ENCODE peak calls at places on chromosomes 5 and 9, in four cellular contexts. B, D, Y and I are unnamed samples.

GRCh38 chr5:31944683-31945445 is 229.3 kb downstream of the GOLPH3 start:
- DNase-seq in B (no peak), Y (no peak), D (no peak), I (no peak)

GRCh38 chr9:89978185-89978584 is 373.4 kb downstream of the GADD45G start:
- DNase-seq in B (peak; percentile 4), Y (peak; percentile 1), D (no peak), I (no peak)

GRCh38 chr5:133569347-133569746 is 43.0 kb downstream of the FSTL4 start:
- DNase-seq in B (no peak), D (no peak), Y (no peak), I (no peak)

GRCh38 chr9:71483457-71483856 is 284.9 kb downstream of the CEMIP2 start:
- DNase-seq in D (no peak), B (no peak), Y (no peak), I (no peak)

GRCh38 chr5:73278693-73279092 is 105.7 kb downstream of the TMEM174 start:
- DNase-seq in Y (no peak), D (peak; percentile 10), B (no peak), I (no peak)

GRCh38 chr5:150523472-150524350 is 15.8 kb downstream of the NDST1 start:
- DNase-seq in B (peak; percentile 50), D (peak; percentile 73), Y (peak; percentile 64), I (peak; percentile 36)

GRCh38 chr5:64339776-64340175 is 166.0 kb upstream of the RGS7BP start:
- DNase-seq in B (no peak), Y (no peak), D (no peak), I (no peak)

GRCh38 chr5:10577371-10578291 is 13.8 kb downstream of the ANKRD33B start:
- DNase-seq in B (no peak), D (no peak), Y (peak; percentile 80), I (no peak)

GRCh38 chr5:124920909-124921666 is 174.6 kb upstream of the ZNF608 start:
- DNase-seq in D (no peak), Y (no peak), B (no peak), I (no peak)

GRCh38 chr5:164319161-164319560 is 813.7 kb downstream of the MAT2B start:
- DNase-seq in B (no peak), Y (no peak), D (no peak), I (no peak)

GRCh38 chr5:173594061-173594460 is 22.4 kb downstream of the BOD1 start:
- DNase-seq in D (no peak), Y (no peak), B (no peak), I (no peak)

GRCh38 chr5:173590436-173591299 is 25.8 kb downstream of the BOD1 start:
- DNase-seq in B (no peak), Y (no peak), D (no peak), I (no peak)

GRCh38 chr5:173592050-173592669 is 24.3 kb downstream of the BOD1 start:
- DNase-seq in Y (peak; percentile 69), B (peak; percentile 51), D (no peak), I (peak; percentile 28)

GRCh38 chr5:173595826-173596225 is 20.6 kb downstream of the BOD1 start:
- DNase-seq in Y (no peak), D (no peak), B (no peak), I (no peak)

DNA sequence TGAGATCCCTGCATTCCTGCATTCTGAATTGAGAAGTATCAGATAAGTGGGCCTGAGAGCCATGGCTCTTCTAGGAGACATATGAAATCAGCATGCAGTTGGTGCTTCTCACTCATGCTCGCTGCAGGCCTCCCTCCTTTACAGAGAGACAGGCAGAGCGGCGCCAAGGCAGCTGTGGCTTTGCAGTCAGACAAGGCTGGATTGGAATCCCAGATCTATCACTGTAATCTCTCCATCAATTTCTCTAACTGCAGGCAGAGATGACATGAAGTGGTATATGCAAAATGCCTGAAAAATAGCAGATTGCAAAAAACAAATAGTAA is 25.2 kb downstream of the BOD1 start:
- DNase-seq in Y (no peak), B (no peak), D (no peak), I (no peak)
- H3K9me3 ChIP-seq in Y (peaks cover 10% of the 10 kb centered on the region), B (peaks cover 21% of the 10 kb centered on the region), D (peaks cover 43% of the 10 kb centered on the region), I (peaks cover 30% of the 10 kb centered on the region)

DNA sequence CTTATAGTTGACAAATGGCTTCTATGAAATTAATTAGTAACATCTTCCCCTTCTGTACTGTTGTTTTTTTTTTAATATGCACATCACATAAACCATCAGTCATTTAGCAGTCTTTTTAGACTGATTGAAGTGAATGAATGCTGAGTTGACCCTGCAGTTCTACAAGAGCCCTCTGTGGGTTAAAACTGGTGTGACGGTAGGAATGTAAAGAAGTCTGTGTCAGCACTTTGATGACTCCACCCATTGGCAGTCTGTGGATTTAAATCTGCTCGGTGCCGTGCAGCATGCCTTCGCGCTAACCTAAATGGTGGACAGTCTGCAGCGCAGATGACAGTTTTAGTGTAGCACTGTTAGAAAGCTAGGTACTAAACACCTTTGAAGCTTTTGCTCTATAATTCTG is 3.1 kb downstream of the GTF3C4 start:
- DNase-seq in Y (peak; percentile 13), D (peak; percentile 64), B (no peak), I (no peak)
- H3K4me3 ChIP-seq in Y (no peak overlapping the region), D (no peak overlapping the region), B (no peak overlapping the region), I (no peak overlapping the region)

GRCh38 chr5:172941067-172941516 is 18.1 kb upstream of the RPL26L1 start:
- DNase-seq in Y (peak; percentile 18), D (no peak), B (no peak), I (no peak)
- TF ChIP-seq ZNF274 in Y (no peak), D (no peak), B (no peak), I (no peak)

GRCh38 chr5:4100739-4101138 is 505.1 kb downstream of the IRX1 start:
- DNase-seq in D (no peak), Y (no peak), B (no peak), I (no peak)

GRCh38 chr5:4098226-4098625 is 502.6 kb downstream of the IRX1 start:
- DNase-seq in D (no peak), Y (no peak), B (no peak), I (no peak)

GRCh38 chr5:4101189-4101588 is 505.6 kb downstream of the IRX1 start:
- DNase-seq in Y (no peak), B (no peak), D (no peak), I (no peak)

GRCh38 chr5:4097194-4097593 is 501.6 kb downstream of the IRX1 start:
- DNase-seq in D (no peak), B (no peak), Y (no peak), I (no peak)

DNA sequence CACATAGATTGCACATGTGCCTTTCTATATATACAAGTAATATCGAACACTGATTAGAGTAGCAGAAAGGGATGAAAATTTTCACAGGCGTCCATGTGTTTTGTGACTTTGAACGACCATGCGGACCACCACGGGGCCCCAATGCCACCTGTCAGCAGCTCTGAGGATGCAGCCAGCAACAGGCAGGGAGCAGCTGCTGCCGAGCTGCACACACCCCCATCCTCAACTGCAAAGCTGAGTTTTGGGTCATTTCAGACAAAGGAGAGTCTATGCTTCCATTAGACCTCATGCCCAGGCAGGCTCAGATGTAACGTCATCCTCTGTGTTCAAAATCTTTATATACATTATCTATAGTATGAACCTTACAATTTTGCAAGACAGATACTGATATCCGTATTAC is 503.8 kb downstream of the IRX1 start:
- DNase-seq in B (no peak), D (no peak), Y (no peak), I (no peak)
- H3K9me3 ChIP-seq in B (peaks cover 26% of the 10 kb centered on the region), D (peaks cover 58% of the 10 kb centered on the region), Y (no peaks in the 10 kb centered on the region), I (no peaks in the 10 kb centered on the region)